ENCODE peak calls at places on chromosomes 11 and 22, in six cellular contexts. Q is endothelial cell of umbilical vein, D is fibroblast of lung, B is mesenchymal stem cell, T is GM23248, M is H9. U is an unnamed sample.

GRCh38 chr11:102614485-102614884 is 10.6 kb downstream of the MMP20 start:
- DNase-seq in M (no peak), Q (no peak), D (no peak), B (no peak), T (no peak), U (peak; percentile 35)

GRCh38 chr11:73539506-73540084 is 58.3 kb downstream of the FAM168A start:
- DNase-seq in T (no peak), Q (no peak), D (no peak), B (no peak), M (no peak), U (no peak)

GRCh38 chr11:605286-606129 is 10.2 kb downstream of the IRF7 start:
- DNase-seq in D (no peak), M (no peak), T (no peak), Q (no peak), B (no peak), U (no peak)

GRCh38 chr11:37449146-37449545 is 851.1 kb upstream of the RAG2 start:
- DNase-seq in M (no peak), D (peak; percentile 49), B (peak; percentile 51), Q (no peak), T (peak; percentile 31), U (peak; percentile 81)

GRCh38 chr11:134581966-134582787 is 170.1 kb upstream of the B3GAT1 start:
- DNase-seq in B (no peak), T (no peak), D (no peak), M (peak; percentile 7), Q (no peak), U (no peak)

GRCh38 chr22:30026751-30027150 is 53.5 kb upstream of the HORMAD2 start:
- DNase-seq in B (no peak), Q (no peak), D (no peak), T (no peak), M (no peak), U (no peak)

GRCh38 chr11:79182794-79183193 is 258.0 kb downstream of the TENM4 start:
- DNase-seq in T (peak; percentile 80), M (no peak), D (peak; percentile 95), B (no peak), Q (no peak), U (no peak)

GRCh38 chr11:60942970-60943565 is 8.9 kb downstream of the SLC15A3 start:
- DNase-seq in T (no peak), M (no peak), D (peak; percentile 26), Q (no peak), B (no peak), U (peak; percentile 75)

GRCh38 chr11:31987118-31988005 is 103.5 kb upstream of the RCN1 start:
- DNase-seq in M (peak; percentile 52), D (peak; percentile 18), B (no peak), T (peak; percentile 29), Q (no peak), U (no peak)

GRCh38 chr11:39724404-39724803 is 1735.0 kb downstream of the LRRC4C start:
- DNase-seq in M (no peak), T (no peak), Q (no peak), D (no peak), B (no peak), U (peak; percentile 14)

GRCh38 chr11:2150206-2150847 is 10.7 kb downstream of the INS start:
- DNase-seq in T (peak; percentile 54), M (no peak), Q (peak; percentile 75), B (peak; percentile 73), D (peak; percentile 54), U (peak; percentile 65)

GRCh38 chr11:88293931-88294330 is 43.6 kb downstream of the CTSC start:
- DNase-seq in Q (no peak), M (no peak), T (peak; percentile 50), B (no peak), D (peak; percentile 72), U (no peak)

GRCh38 chr11:71420455-71421241 is 27.5 kb downstream of the DHCR7 start:
- DNase-seq in T (peak; percentile 56), D (peak; percentile 26), B (peak; percentile 55), Q (peak; percentile 32), M (peak; percentile 72), U (peak; percentile 61)

DNA sequence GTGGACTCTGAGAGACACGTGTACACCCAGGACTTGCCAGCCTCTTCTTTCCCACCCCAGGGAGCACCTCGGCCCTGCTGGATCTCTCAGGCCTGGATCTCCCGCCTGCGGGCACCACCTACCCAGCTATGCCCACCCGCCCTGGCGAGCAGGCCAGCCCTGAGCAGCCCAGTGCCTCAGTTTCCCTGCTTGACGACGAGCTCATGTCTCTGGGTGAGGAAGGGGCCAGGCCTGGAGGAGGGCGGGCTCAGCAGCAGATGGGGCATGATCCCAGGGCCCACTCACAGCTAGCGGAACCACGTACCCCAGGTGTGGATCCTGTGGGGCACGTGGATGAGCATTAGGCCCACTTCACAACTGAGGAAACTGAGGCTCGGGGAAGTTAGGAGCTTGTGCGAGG is 13.7 kb upstream of the SH3BP1 start:
- DNase-seq in M (no peak), T (no peak), B (no peak), Q (no peak), D (no peak), U (no peak)
- H3K4me2 ChIP-seq in M (no peak overlapping the region), T (no peak overlapping the region), B (no peak overlapping the region), Q (no peak overlapping the region), D (no peak overlapping the region), U (no peak overlapping the region)

GRCh38 chr11:20197881-20198280 is 37.6 kb upstream of the DBX1 start:
- DNase-seq in D (no peak), B (no peak), M (no peak), Q (no peak), T (no peak), U (no peak)
- H3K4me2 ChIP-seq in D (no peak overlapping the region), B (no peak overlapping the region), M (no peak overlapping the region), Q (no peak overlapping the region), T (no peak overlapping the region), U (no peak overlapping the region)

GRCh38 chr11:13205446-13205845 is 72.1 kb upstream of the BMAL1 start:
- DNase-seq in Q (peak; percentile 26), B (no peak), D (no peak), T (no peak), M (no peak), U (no peak)
- H3K4me2 ChIP-seq in Q (peak overlapping the region; percentile 1), B (no peak overlapping the region), D (no peak overlapping the region), T (no peak overlapping the region), M (no peak overlapping the region), U (no peak overlapping the region)

DNA sequence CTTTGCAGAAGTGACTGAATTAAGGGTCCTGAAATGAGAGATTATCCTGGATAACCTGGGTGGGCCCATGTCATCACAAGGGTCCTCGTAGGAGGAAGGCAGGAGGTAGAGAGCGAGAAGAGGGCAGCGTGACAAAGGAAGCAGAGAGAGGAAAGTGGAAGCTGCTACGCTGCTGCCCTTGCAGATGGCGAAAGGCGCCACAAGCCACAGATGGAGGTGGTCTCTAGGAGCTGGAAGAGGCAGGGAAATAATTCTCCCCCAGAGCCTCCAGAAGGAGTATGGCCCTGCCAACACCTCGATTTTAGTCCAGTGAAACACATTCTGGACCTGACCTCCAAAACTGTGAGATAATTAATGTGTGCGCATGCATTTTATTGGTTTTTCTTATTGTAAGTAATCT is 13.4 kb downstream of the TMEM184B start:
- DNase-seq in Q (no peak), D (no peak), M (no peak), T (no peak), B (no peak), U (no peak)
- H3K4me2 ChIP-seq in Q (no peak overlapping the region), D (no peak overlapping the region), M (no peak overlapping the region), T (no peak overlapping the region), B (no peak overlapping the region), U (no peak overlapping the region)

GRCh38 chr22:48520888-48521600 is 1306.6 kb downstream of the BRD1 start:
- DNase-seq in M (no peak), T (no peak), Q (no peak), D (peak; percentile 25), B (no peak), U (no peak)
- H3K4me2 ChIP-seq in M (no peak overlapping the region), T (no peak overlapping the region), Q (no peak overlapping the region), D (no peak overlapping the region), B (no peak overlapping the region), U (no peak overlapping the region)

DNA sequence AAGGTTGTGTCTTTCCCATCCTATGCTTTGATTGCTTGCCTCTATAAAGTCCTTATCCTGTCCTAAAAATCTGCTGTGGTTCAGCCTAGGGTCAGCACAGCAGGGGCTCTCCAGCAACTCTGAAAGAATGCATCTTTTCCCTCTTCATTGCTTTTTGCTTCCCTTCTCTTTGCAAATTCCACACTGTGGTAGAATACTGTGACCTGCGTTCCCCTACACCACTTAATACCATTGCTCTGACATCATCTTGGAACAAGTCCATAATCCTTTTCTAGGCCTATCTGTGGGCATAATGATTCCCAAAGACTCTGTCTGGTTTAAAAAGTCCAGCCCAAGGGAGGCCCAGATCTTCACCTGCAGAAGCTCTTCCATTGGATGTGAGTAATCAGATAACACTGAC is 177.7 kb downstream of the NAV2 start:
- DNase-seq in Q (peak; percentile 37), D (peak; percentile 94), B (peak; percentile 66), T (peak; percentile 72), M (no peak), U (peak; percentile 71)
- H3K4me2 ChIP-seq in Q (no peak overlapping the region), D (no peak overlapping the region), B (no peak overlapping the region), T (peak overlapping the region; percentile 32), M (no peak overlapping the region), U (no peak overlapping the region)

U was measured in PC-3.